ENCODE peak calls at places on chromosomes 12 and 14, in nine cellular contexts. R, M, F, N, Y, Q, L, E and T are unnamed samples.

GRCh38 chr14:67738740-67739504 is 37.2 kb downstream of the RDH12 start:
- DNase-seq in M (peak), E (no peak), Y (no peak), R (no peak), Q (no peak), L (peak), F (peak), N (no peak), T (no peak)

GRCh38 chr14:55389330-55389729 is 22.3 kb downstream of the ATG14 start:
- DNase-seq in L (peak), Q (no peak), N (no peak), R (no peak), F (no peak), Y (no peak), M (no peak), E (no peak), T (peak)

GRCh38 chr12:94980577-94980976 is 22.9 kb downstream of the NDUFA12 start:
- DNase-seq in E (no peak), Y (no peak), N (no peak), M (peak), R (no peak), Q (no peak), L (no peak), F (no peak), T (peak)

GRCh38 chr12:16880864-16881285 is 274.9 kb upstream of the LMO3 start:
- DNase-seq in N (no peak), Y (no peak), E (peak), Q (peak), M (no peak), L (no peak), F (no peak), R (no peak), T (no peak)

GRCh38 chr14:102573591-102574046 is 18.8 kb upstream of the RCOR1 start:
- DNase-seq in N (no peak), F (no peak), E (no peak), R (no peak), Y (no peak), Q (no peak), M (no peak), L (no peak), T (no peak)

GRCh38 chr12:116532428-116532827 is 26.8 kb upstream of the MAP1LC3B2 start:
- DNase-seq in M (no peak), Q (no peak), E (no peak), R (no peak), Y (no peak), N (no peak), L (no peak), F (no peak), T (no peak)

GRCh38 chr14:66910306-66910705 is 278.9 kb upstream of the GARIN2 start:
- DNase-seq in F (no peak), L (peak), M (no peak), R (no peak), Y (no peak), N (no peak), E (no peak), Q (no peak), T (no peak)

GRCh38 chr12:84738481-84738972 is 174.1 kb downstream of the SLC6A15 start:
- DNase-seq in N (no peak), L (peak), Y (no peak), Q (no peak), F (no peak), M (peak), R (no peak), E (no peak), T (no peak)

GRCh38 chr12:88242161-88242925 is 100.2 kb downstream of the TMTC3 start:
- DNase-seq in M (peak), F (peak), Y (no peak), N (no peak), R (no peak), L (peak), E (no peak), Q (no peak), T (peak)

GRCh38 chr12:53005215-53005985 is 856 bp upstream of the EIF4B start:
- DNase-seq in Y (no peak), R (no peak), L (no peak), F (no peak), E (no peak), M (peak), N (no peak), Q (no peak), T (peak)